ENCODE peak calls at places on chromosomes 16 and 17, in seven cellular contexts. L, M, O, Y, T, I and F are unnamed samples.

GRCh38 chr17:45092932-45093430 is 31.9 kb downstream of the NMT1 start:
- DNase-seq in L (peak), M (no peak), O (peak), Y (no peak), T (peak), I (no peak), F (peak)

GRCh38 chr16:57753448-57754353 is 18.1 kb downstream of the KATNB1 start:
- DNase-seq in L (no peak), M (no peak), O (no peak), Y (peak), T (no peak), I (no peak), F (no peak)

GRCh38 chr16:27368358-27368722 is 33.6 kb upstream of the IL21R start:
- DNase-seq in L (no peak), M (no peak), O (no peak), Y (no peak), T (no peak), I (no peak), F (no peak)

GRCh38 chr16:29738514-29738913 is 7.3 kb downstream of the C16orf54 start:
- DNase-seq in L (no peak), M (no peak), O (no peak), Y (no peak), T (no peak), I (no peak), F (no peak)

GRCh38 chr17:44556114-44556853 is 1.0 kb upstream of the FZD2 start:
- DNase-seq in L (peak), M (peak), O (peak), Y (peak), T (peak), I (peak), F (no peak)

GRCh38 chr17:61402073-61402541 is 2.5 kb downstream of the TBX2 start:
- DNase-seq in L (no peak), M (no peak), O (no peak), Y (no peak), T (no peak), I (no peak), F (no peak)

GRCh38 chr17:9269350-9270035 is 248.2 kb downstream of the NTN1 start:
- DNase-seq in L (no peak), M (no peak), O (no peak), Y (no peak), T (no peak), I (no peak), F (no peak)

GRCh38 chr17:10628756-10629155 is 28.4 kb downstream of the MYH3 start:
- DNase-seq in L (no peak), M (no peak), O (peak), Y (peak), T (no peak), I (no peak), F (no peak)

GRCh38 chr16:31182391-31182790 is 2.5 kb downstream of the FUS start:
- DNase-seq in L (no peak), M (no peak), O (no peak), Y (no peak), T (no peak), I (no peak), F (no peak)

GRCh38 chr16:397135-397661 is at the start of gene NME4:
- DNase-seq in L (no peak), M (peak), O (peak), Y (peak), T (peak), I (no peak), F (peak)

GRCh38 chr16:4615389-4616046 is 830 bp upstream of the UBALD1 start:
- DNase-seq in L (no peak), M (no peak), O (no peak), Y (no peak), T (no peak), I (no peak), F (no peak)

GRCh38 chr17:7191571-7192270 is 12.6 kb upstream of the ASGR1 start:
- DNase-seq in L (peak), M (peak), O (peak), Y (peak), T (peak), I (peak), F (peak)

GRCh38 chr16:81567987-81568748 is 123.6 kb downstream of the CMIP start:
- DNase-seq in L (peak), M (no peak), O (no peak), Y (no peak), T (peak), I (no peak), F (no peak)

GRCh38 chr16:68404736-68405345 is 43.5 kb downstream of the SMPD3 start:
- DNase-seq in L (no peak), M (no peak), O (no peak), Y (no peak), T (no peak), I (no peak), F (peak)

GRCh38 chr17:11212792-11213191 is 28.2 kb upstream of the SHISA6 start:
- DNase-seq in L (no peak), M (no peak), O (no peak), Y (no peak), T (no peak), I (no peak), F (no peak)

GRCh38 chr17:55677449-55677848 is 45.2 kb downstream of the TMEM100 start:
- DNase-seq in L (no peak), M (no peak), O (no peak), Y (no peak), T (no peak), I (no peak), F (no peak)

GRCh38 chr17:7561589-7562207 is at the start of gene SENP3:
- DNase-seq in L (peak), M (peak), O (peak), Y (peak), T (peak), I (no peak), F (peak)

GRCh38 chr16:85440744-85441143 is 172.4 kb upstream of the GSE1 start:
- DNase-seq in L (no peak), M (no peak), O (no peak), Y (no peak), T (no peak), I (no peak), F (no peak)

GRCh38 chr16:66618588-66618987 is 14.1 kb downstream of the CMTM3 start:
- DNase-seq in L (peak), M (no peak), O (no peak), Y (no peak), T (peak), I (no peak), F (peak)

GRCh38 chr17:81094224-81094743 is 59.3 kb downstream of the BAIAP2 start:
- DNase-seq in L (no peak), M (no peak), O (no peak), Y (no peak), T (no peak), I (no peak), F (no peak)

GRCh38 chr17:34412965-34413441 is 50.0 kb upstream of the CCL1 start:
- DNase-seq in L (peak), M (no peak), O (no peak), Y (no peak), T (no peak), I (no peak), F (no peak)

GRCh38 chr17:79970576-79971068 is 65.0 kb downstream of the TBC1D16 start:
- DNase-seq in L (peak), M (no peak), O (peak), Y (peak), T (peak), I (no peak), F (peak)

GRCh38 chr17:2089021-2089422 is 34.1 kb downstream of the HIC1 start:
- DNase-seq in L (peak), M (no peak), O (no peak), Y (no peak), T (peak), I (no peak), F (peak)

GRCh38 chr16:67151431-67152097 is 766 bp upstream of the B3GNT9 start:
- DNase-seq in L (no peak), M (no peak), O (peak), Y (no peak), T (peak), I (no peak), F (peak)

GRCh38 chr16:6020162-6020980 is 922.8 kb upstream of the EEF2KMT start:
- DNase-seq in L (no peak), M (no peak), O (peak), Y (peak), T (no peak), I (no peak), F (no peak)

GRCh38 chr17:75325827-75326586 is 36.8 kb upstream of the SLC25A19 start:
- DNase-seq in L (peak), M (no peak), O (peak), Y (no peak), T (peak), I (no peak), F (peak)

GRCh38 chr16:68238029-68238345 is 2.1 kb upstream of the ESRP2 start:
- DNase-seq in L (no peak), M (no peak), O (no peak), Y (no peak), T (no peak), I (no peak), F (no peak)

GRCh38 chr17:77319211-77320031 is 178.7 kb downstream of the SEC14L1 start:
- DNase-seq in L (peak), M (no peak), O (peak), Y (peak), T (peak), I (no peak), F (peak)

GRCh38 chr17:7839199-7839889 is 5.3 kb downstream of the KDM6B start:
- DNase-seq in L (no peak), M (no peak), O (no peak), Y (no peak), T (peak), I (no peak), F (peak)

GRCh38 chr16:13351651-13352217 is 450.3 kb downstream of the SHISA9 start:
- DNase-seq in L (no peak), M (no peak), O (peak), Y (peak), T (no peak), I (no peak), F (no peak)

GRCh38 chr16:49427771-49428170 is 54.2 kb downstream of the C16orf78 start:
- DNase-seq in L (no peak), M (no peak), O (no peak), Y (no peak), T (no peak), I (no peak), F (no peak)

GRCh38 chr17:77089118-77089477 is 51.7 kb upstream of the SEC14L1 start:
- DNase-seq in L (no peak), M (no peak), O (peak), Y (no peak), T (peak), I (no peak), F (no peak)

GRCh38 chr17:78748730-78749317 is 33.2 kb downstream of the CYTH1 start:
- DNase-seq in L (peak), M (no peak), O (no peak), Y (no peak), T (peak), I (no peak), F (no peak)

GRCh38 chr17:74159226-74159840 is 44.1 kb upstream of the RPL38 start:
- DNase-seq in L (no peak), M (no peak), O (no peak), Y (peak), T (no peak), I (no peak), F (no peak)

GRCh38 chr17:32854834-32855389 is 22.0 kb downstream of the MYO1D start:
- DNase-seq in L (no peak), M (no peak), O (no peak), Y (no peak), T (no peak), I (no peak), F (no peak)

DNA sequence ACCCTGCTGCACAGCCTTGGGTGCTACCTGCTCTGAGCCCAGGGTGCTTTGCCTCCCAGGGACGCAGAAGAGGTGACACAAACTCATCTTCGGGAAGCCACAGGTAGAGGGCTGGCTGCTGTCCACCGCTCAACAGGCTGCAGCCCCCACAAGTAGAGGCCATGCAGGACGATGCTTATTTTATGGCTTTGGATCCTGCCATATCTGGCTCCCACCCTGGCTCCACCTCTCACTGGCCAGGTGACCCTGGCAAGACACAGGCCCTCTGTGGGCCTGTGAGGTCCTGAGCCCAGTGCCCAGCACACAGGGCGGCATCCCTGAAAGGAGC is 11.3 kb upstream of the BCAR1 start:
- DNase-seq in L (no peak), M (no peak), O (no peak), Y (no peak), T (no peak), I (no peak), F (no peak)
- H3K23ac ChIP-seq in L (peak), M (peak), O (no peak), Y (no peak), T (no peak), I (no peak), F (no peak)

GRCh38 chr17:42051645-42052044 is 1.2 kb upstream of the C17orf113 start:
- DNase-seq in L (no peak), M (no peak), O (no peak), Y (peak), T (no peak), I (no peak), F (no peak)

GRCh38 chr17:42052478-42052877 is 2.1 kb upstream of the C17orf113 start:
- DNase-seq in L (no peak), M (no peak), O (no peak), Y (no peak), T (no peak), I (no peak), F (no peak)

GRCh38 chr17:42049834-42050359 is 504 bp downstream of the C17orf113 start:
- DNase-seq in L (no peak), M (no peak), O (no peak), Y (no peak), T (peak), I (no peak), F (no peak)

GRCh38 chr17:42051013-42051400 is 606 bp upstream of the C17orf113 start:
- DNase-seq in L (no peak), M (no peak), O (no peak), Y (no peak), T (no peak), I (no peak), F (no peak)

GRCh38 chr17:42050360-42051012 is at the start of gene C17orf113:
- DNase-seq in L (no peak), M (peak), O (peak), Y (peak), T (peak), I (no peak), F (peak)
- H3K23ac ChIP-seq in L (no peak), M (no peak), O (no peak), Y (no peak), T (no peak), I (no peak), F (no peak)

GRCh38 chr17:35988164-35988563 is 1.6 kb upstream of the CCL14 start:
- DNase-seq in L (no peak), M (no peak), O (no peak), Y (no peak), T (no peak), I (no peak), F (no peak)
- H3K23ac ChIP-seq in L (no peak), M (no peak), O (no peak), Y (no peak), T (no peak), I (no peak), F (no peak)

DNA sequence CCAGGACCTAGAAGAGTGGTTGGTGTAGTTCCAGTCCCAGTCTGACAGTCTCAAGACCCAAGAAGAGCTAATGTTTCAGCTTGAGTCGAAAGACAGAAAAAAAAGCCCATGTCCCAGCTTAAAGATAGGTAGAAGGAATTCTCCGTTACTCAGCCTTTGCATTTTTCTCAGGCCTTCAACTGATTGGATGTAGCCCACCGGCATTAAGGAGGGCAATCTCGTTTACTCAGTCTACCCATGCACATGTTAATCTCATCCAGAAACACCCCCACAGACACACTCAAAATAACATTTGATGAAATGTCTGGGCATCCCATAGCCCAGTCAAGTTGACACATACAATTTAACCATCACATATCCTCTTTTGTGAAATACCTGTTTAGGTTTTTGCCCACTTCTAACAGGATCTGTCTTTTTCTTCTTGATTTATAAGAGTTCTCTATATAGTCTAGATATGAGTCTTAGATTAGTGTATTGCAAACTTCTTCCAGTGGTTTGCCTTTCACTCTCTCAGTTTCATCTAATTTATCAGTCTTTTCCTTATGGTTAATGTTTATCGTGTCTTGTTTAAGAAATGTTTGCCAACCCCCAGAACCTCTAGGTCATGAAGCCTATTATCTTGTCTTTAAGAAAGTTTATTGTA is 7.6 kb upstream of the NUP93 start:
- DNase-seq in L (no peak), M (no peak), O (no peak), Y (no peak), T (no peak), I (no peak), F (no peak)
- H3K23ac ChIP-seq in L (no peak), M (no peak), O (no peak), Y (no peak), T (no peak), I (no peak), F (no peak)

DNA sequence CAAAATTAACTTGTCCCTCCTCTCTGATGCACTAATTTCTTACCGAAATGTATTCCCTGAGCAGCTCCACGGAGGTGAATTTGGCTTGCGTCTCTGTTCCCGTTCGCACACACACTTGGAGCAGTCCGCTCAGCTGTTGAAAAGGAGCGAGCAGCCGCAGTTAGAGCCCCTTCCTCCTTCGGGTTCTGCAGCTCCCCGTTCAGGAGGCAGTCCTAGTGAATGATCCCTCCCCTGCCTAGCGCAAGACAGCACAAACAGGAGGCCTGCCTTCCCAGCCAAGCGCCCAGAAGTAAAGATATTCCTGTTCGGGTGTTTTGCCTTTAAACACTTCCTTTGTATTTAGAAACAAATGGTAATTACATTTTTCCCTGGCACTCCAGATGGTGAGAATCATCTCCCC is 64.7 kb downstream of the ABCC12 start:
- DNase-seq in L (no peak), M (no peak), O (no peak), Y (no peak), T (no peak), I (no peak), F (no peak)
- H3K23ac ChIP-seq in L (no peak), M (no peak), O (no peak), Y (no peak), T (no peak), I (no peak), F (no peak)

GRCh38 chr17:57735230-57735629 is 9.9 kb downstream of the CCDC182 start:
- DNase-seq in L (no peak), M (no peak), O (no peak), Y (no peak), T (no peak), I (no peak), F (no peak)
- H3K23ac ChIP-seq in L (no peak), M (no peak), O (no peak), Y (no peak), T (no peak), I (no peak), F (no peak)

GRCh38 chr16:83624436-83625120 is 183.2 kb upstream of the HSBP1 start:
- DNase-seq in L (no peak), M (no peak), O (no peak), Y (peak), T (no peak), I (no peak), F (no peak)

GRCh38 chr16:83626204-83626603 is 181.6 kb upstream of the HSBP1 start:
- DNase-seq in L (no peak), M (no peak), O (no peak), Y (peak), T (no peak), I (no peak), F (no peak)

GRCh38 chr16:83622010-83622409 is 185.8 kb upstream of the HSBP1 start:
- DNase-seq in L (no peak), M (no peak), O (no peak), Y (no peak), T (no peak), I (no peak), F (no peak)

GRCh38 chr16:83626676-83627075 is 181.1 kb upstream of the HSBP1 start:
- DNase-seq in L (no peak), M (no peak), O (no peak), Y (peak), T (no peak), I (no peak), F (no peak)

DNA sequence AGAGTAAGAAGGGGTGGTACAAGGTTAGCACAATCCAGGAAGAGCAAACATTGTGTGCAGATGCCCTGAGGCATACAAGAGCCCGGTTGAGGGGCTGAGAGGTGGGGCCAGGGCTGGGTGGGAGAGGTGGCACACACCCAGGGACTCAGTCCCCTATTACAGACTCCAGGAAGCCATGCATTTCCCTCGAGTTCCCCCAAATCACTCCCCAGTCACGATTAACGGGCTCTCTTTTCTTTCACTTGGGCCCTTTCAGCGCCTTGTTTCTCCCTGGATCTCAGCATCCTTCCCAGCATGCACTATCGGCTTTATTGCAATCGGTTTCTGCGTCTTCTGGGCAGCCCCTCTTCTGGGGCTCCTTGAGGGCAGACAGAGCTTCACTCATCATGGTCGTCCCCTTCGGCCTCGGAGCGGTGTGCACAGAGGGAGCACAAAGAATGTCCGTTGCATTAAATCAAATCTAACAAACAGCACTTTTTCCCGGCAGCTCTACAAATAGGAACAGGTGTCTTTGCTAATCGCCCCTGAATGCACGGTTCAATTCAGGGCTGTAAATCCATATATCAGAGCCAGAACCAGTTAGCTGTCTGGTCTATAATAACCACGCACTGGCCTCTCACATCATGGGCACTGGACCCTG is 184.6 kb upstream of the HSBP1 start:
- DNase-seq in L (no peak), M (no peak), O (no peak), Y (peak), T (no peak), I (no peak), F (no peak)
- H3K23ac ChIP-seq in L (no peak), M (no peak), O (no peak), Y (no peak), T (no peak), I (no peak), F (no peak)

DNA sequence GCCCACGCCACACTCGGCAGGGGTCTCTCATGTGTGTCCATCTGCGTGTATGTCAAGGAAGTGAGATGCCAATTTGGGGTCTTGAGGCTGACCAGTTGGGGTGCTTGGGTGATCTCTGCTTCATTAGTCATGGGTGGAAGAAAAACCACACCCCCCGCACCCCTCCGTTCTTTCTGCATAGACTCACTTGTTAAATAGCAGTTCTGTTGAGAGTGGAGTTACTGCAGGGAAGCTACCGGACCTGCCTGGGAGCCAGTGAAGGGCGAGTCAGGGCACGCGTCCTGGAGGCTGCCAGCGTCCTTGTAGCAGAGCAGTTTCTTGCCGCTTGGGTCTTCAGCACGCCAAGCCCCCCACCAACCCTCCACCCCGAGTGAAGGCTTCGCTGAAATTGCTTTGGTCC is 8.5 kb downstream of the SNN start:
- DNase-seq in L (no peak), M (no peak), O (no peak), Y (no peak), T (no peak), I (no peak), F (no peak)
- H3K23ac ChIP-seq in L (no peak), M (no peak), O (no peak), Y (no peak), T (no peak), I (no peak), F (no peak)